ENCODE peak calls at places on chromosome 22, in nine cellular contexts. M, Y, T, P, C, S, Z, V and G are unnamed samples.

GRCh38 chr22:38110863-38111852 is 674 bp upstream of the BAIAP2L2 start:
- DNase-seq in C (no peak), V (peak), Y (no peak), M (no peak), T (no peak), S (no peak), Z (no peak), P (no peak), G (no peak)

GRCh38 chr22:45008853-45009751 is 703 bp downstream of the PHF21B start:
- DNase-seq in Y (no peak), S (no peak), P (peak), C (peak), V (peak), Z (no peak), T (peak), M (no peak), G (peak)

GRCh38 chr22:26534166-26534855 is 22.0 kb upstream of the TFIP11 start:
- DNase-seq in V (no peak), Y (no peak), P (no peak), M (no peak), S (no peak), Z (no peak), C (peak), T (no peak), G (no peak)

GRCh38 chr22:37696657-37697539 is at the start of gene TRIOBP:
- DNase-seq in Z (peak), T (peak), C (peak), M (peak), S (peak), V (peak), P (peak), Y (peak), G (peak)

GRCh38 chr22:44648085-44648820 is 53.8 kb upstream of the PRR5 start:
- DNase-seq in P (no peak), C (no peak), S (peak), M (no peak), Y (no peak), V (no peak), T (no peak), Z (no peak), G (no peak)

GRCh38 chr22:41341990-41342389 is 39.8 kb upstream of the TEF start:
- DNase-seq in S (peak), V (no peak), P (no peak), C (no peak), Z (no peak), M (no peak), T (no peak), Y (peak), G (no peak)

GRCh38 chr22:36862251-36863242 is 1.7 kb downstream of the NCF4 start:
- DNase-seq in S (no peak), C (no peak), Z (no peak), Y (peak), P (no peak), V (no peak), T (no peak), M (peak), G (no peak)

GRCh38 chr22:39128508-39128907 is 24.0 kb downstream of the CBX7 start:
- DNase-seq in P (no peak), Z (no peak), T (no peak), M (no peak), C (no peak), V (no peak), Y (no peak), S (no peak), G (no peak)

GRCh38 chr22:19438286-19438685 is 5.9 kb downstream of the MRPL40 start:
- DNase-seq in S (no peak), Y (no peak), M (no peak), C (no peak), P (no peak), T (no peak), V (no peak), Z (no peak), G (no peak)

GRCh38 chr22:39991164-39991860 is 3.4 kb upstream of the FAM83F start:
- DNase-seq in S (no peak), Z (no peak), P (no peak), C (no peak), T (no peak), M (no peak), V (no peak), Y (no peak), G (no peak)

GRCh38 chr22:41446057-41446501 is 522 bp downstream of the TOB2 start:
- DNase-seq in Y (no peak), V (no peak), C (peak), M (no peak), T (peak), S (no peak), P (no peak), Z (no peak), G (peak)

GRCh38 chr22:28904211-28904808 is 20.9 kb downstream of the ZNRF3 start:
- DNase-seq in Z (no peak), C (no peak), P (no peak), Y (no peak), T (peak), M (no peak), V (no peak), S (peak), G (no peak)

GRCh38 chr22:25021976-25022711 is 69.6 kb downstream of the KIAA1671 start:
- DNase-seq in Z (no peak), M (no peak), V (no peak), C (no peak), S (no peak), Y (no peak), P (no peak), T (no peak), G (no peak)

DNA sequence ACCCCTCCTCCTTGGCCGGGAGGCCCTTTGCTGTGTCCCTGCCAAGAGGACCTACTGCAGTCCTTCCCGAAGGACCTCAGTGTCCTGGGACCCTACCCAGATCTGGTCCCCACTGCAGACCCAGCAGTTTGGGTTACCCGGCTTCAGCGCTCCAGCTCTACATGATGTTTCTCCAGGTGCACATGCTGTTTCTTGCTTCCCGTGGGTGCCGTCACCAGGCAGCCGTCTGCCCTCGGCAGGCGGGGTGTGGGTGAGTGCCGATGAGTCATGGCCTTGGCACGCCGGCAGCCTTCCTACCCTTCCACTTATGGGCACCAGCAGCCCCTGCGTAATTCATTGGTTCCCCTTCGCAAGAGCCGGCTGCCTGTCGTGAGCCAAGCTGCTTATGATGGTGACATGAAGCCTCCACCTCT is 101.8 kb downstream of the BCR start:
- DNase-seq in P (peak), V (peak), T (peak), M (no peak), C (peak), S (peak), Y (no peak), Z (no peak), G (no peak)
- TF ChIP-seq CTCF in P (no peak), V (no peak), T (peak), M (no peak), C (no peak), S (no peak), Y (no peak), Z (peak), G (no peak)

DNA sequence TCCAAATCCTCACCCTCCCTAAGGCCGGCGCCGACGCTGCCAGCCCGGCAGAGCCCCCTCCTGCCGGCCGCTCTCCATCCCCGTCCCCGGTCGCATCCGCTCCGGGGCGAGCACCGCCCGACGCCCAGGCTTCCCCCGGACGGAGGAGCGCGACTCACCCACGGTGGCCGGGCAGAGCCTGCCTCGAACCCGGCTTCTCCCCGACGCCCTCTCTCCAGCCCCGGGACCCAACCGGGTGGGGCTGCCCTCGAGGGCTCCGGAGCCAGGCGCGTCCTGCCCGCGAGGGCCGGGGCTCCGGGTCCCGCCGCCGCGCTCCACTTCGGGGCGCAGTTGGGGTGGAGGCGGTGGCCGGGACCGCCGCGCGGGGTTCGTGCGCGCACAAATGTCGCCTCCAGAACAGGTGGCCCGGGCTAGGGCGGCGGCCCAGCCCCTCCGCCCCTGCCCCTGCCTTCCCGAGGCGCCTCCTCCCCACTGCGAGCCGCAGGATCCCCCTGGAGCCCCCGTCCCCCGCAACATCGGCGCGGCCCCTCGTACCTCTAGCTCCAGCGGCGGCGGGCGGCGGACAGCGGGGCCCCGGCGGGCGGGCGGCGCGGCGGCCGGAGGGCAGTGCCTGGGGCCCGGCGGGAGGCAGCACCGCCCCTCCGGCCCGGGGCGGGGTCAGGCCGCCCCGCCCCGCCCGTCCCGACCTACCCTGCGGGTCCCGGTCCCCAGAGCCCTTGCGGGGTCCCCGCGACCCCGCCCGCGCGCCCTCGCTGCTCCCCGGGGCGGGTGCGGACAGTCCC is at the start of gene A4GALT:
- DNase-seq in Z (no peak), V (no peak), P (peak), T (no peak), S (no peak), C (no peak), M (peak), Y (peak), G (no peak)
- TF ChIP-seq CTCF in Z (no peak), V (no peak), P (no peak), T (no peak), S (no peak), C (no peak), M (no peak), Y (no peak), G (no peak)

GRCh38 chr22:30327864-30328345 is 1.2 kb upstream of the TBC1D10A start:
- DNase-seq in M (no peak), T (no peak), V (no peak), P (no peak), Z (no peak), Y (no peak), S (no peak), C (peak), G (no peak)
- TF ChIP-seq CTCF in M (no peak), T (no peak), V (no peak), P (no peak), Z (no peak), Y (no peak), S (peak), C (peak), G (no peak)

GRCh38 chr22:22408731-22409696 is 99.5 kb downstream of the ZNF280B start:
- DNase-seq in S (peak), Y (peak), V (peak), C (peak), Z (no peak), M (no peak), P (peak), T (peak), G (peak)
- TF ChIP-seq CTCF in S (peak), Y (peak), V (peak), C (peak), Z (no peak), M (no peak), P (peak), T (peak), G (peak)

GRCh38 chr22:49354516-49355205 is 473.0 kb downstream of the BRD1 start:
- DNase-seq in P (no peak), V (no peak), M (no peak), Z (no peak), S (no peak), T (no peak), Y (no peak), C (no peak), G (no peak)
- TF ChIP-seq CTCF in P (no peak), V (no peak), M (no peak), Z (no peak), S (no peak), T (no peak), Y (no peak), C (no peak), G (no peak)